ENCODE peak calls at places on chromosomes 16 and 17, in six cellular contexts. L is lung, I is BJ, R is K562, F is fibroblast of villous mesenchyme, V is SK-N-SH. B is an unnamed sample.

GRCh38 chr16:69495821-69496220 is 69.9 kb upstream of the NFAT5 start:
- DNase-seq in L (no peak), I (no peak), R (no peak), F (no peak), V (peak; percentile 82), B (no peak)

GRCh38 chr16:85984211-85984880 is 85.4 kb downstream of the IRF8 start:
- DNase-seq in L (no peak), I (no peak), R (no peak), F (no peak), V (no peak), B (no peak)

GRCh38 chr16:55055262-55055661 is 124.6 kb downstream of the IRX5 start:
- DNase-seq in L (no peak), I (no peak), R (no peak), F (no peak), V (no peak), B (no peak)

GRCh38 chr17:10261098-10261497 is 62.7 kb upstream of the GAS7 start:
- DNase-seq in L (no peak), I (no peak), R (no peak), F (no peak), V (no peak), B (no peak)

GRCh38 chr17:1649116-1649843 is 386 bp downstream of the RILP start:
- DNase-seq in L (peak; percentile 82), I (no peak), R (peak; percentile 72), F (peak; percentile 88), V (peak; percentile 92), B (peak; percentile 83)

GRCh38 chr17:83091257-83092141 is 12.1 kb downstream of the METRNL start:
- DNase-seq in L (peak; percentile 69), I (no peak), R (no peak), F (no peak), V (no peak), B (peak; percentile 51)

GRCh38 chr16:51542856-51543510 is 391.9 kb upstream of the SALL1 start:
- DNase-seq in L (no peak), I (no peak), R (no peak), F (no peak), V (peak; percentile 26), B (no peak)

GRCh38 chr16:19481291-19481690 is 40.6 kb downstream of the GDE1 start:
- DNase-seq in L (no peak), I (no peak), R (no peak), F (no peak), V (no peak), B (peak; percentile 9)

GRCh38 chr16:65809627-65810026 is 556.9 kb upstream of the CDH5 start:
- DNase-seq in L (no peak), I (no peak), R (no peak), F (no peak), V (no peak), B (no peak)

GRCh38 chr17:41627316-41628072 is 3.1 kb upstream of the KRT17 start:
- DNase-seq in L (no peak), I (no peak), R (no peak), F (no peak), V (no peak), B (no peak)

GRCh38 chr16:2874584-2875362 is 8.2 kb upstream of the FLYWCH2 start:
- DNase-seq in L (peak; percentile 79), I (no peak), R (peak; percentile 85), F (peak; percentile 78), V (peak; percentile 89), B (peak; percentile 75)

GRCh38 chr16:57475711-57476339 is 10.5 kb downstream of the DOK4 start:
- DNase-seq in L (no peak), I (no peak), R (peak; percentile 91), F (peak; percentile 30), V (peak; percentile 83), B (peak; percentile 18)

GRCh38 chr16:22326369-22326652 is 29.1 kb downstream of the POLR3E start:
- DNase-seq in L (no peak), I (no peak), R (no peak), F (no peak), V (no peak), B (no peak)

GRCh38 chr16:89700649-89701424 is 668 bp downstream of the SPATA2L start:
- DNase-seq in L (no peak), I (no peak), R (peak; percentile 48), F (peak; percentile 56), V (peak; percentile 74), B (no peak)

GRCh38 chr17:81832608-81833159 is 407 bp downstream of the MCRIP1 start:
- DNase-seq in L (no peak), I (no peak), R (peak; percentile 56), F (peak; percentile 27), V (peak; percentile 75), B (peak; percentile 21)

GRCh38 chr17:16273499-16273898 is 56.5 kb downstream of the PIGL start:
- DNase-seq in L (no peak), I (no peak), R (no peak), F (no peak), V (no peak), B (peak; percentile 88)

GRCh38 chr17:19610879-19611278 is 37.7 kb upstream of the ALDH3A2 start:
- DNase-seq in L (no peak), I (no peak), R (no peak), F (no peak), V (no peak), B (no peak)

GRCh38 chr17:38797828-38798227 is 1.5 kb downstream of the PIP4K2B start:
- DNase-seq in L (no peak), I (no peak), R (no peak), F (peak; percentile 7), V (no peak), B (no peak)

GRCh38 chr17:17812211-17813054 is 24.4 kb downstream of the SREBF1 start:
- DNase-seq in L (peak; percentile 72), I (no peak), R (peak; percentile 72), F (peak; percentile 75), V (peak; percentile 95), B (peak; percentile 70)

GRCh38 chr17:65297384-65297783 is 160.2 kb downstream of the RGS9 start:
- DNase-seq in L (no peak), I (no peak), R (no peak), F (peak; percentile 61), V (no peak), B (peak; percentile 85)

GRCh38 chr17:58331815-58332719 is 3.5 kb upstream of the TSPOAP1 start:
- DNase-seq in L (peak; percentile 74), I (no peak), R (peak; percentile 85), F (no peak), V (peak; percentile 36), B (no peak)

GRCh38 chr16:30046588-30046987 is 15.5 kb upstream of the TLCD3B start:
- DNase-seq in L (no peak), I (no peak), R (no peak), F (no peak), V (no peak), B (no peak)

GRCh38 chr17:43720311-43721060 is 38.1 kb downstream of the SOST start:
- DNase-seq in L (peak; percentile 82), I (no peak), R (peak; percentile 65), F (peak; percentile 52), V (peak; percentile 93), B (peak; percentile 48)

GRCh38 chr17:74740641-74741387 is 3.8 kb downstream of the RAB37 start:
- DNase-seq in L (no peak), I (no peak), R (no peak), F (no peak), V (no peak), B (no peak)

GRCh38 chr17:74742978-74743545 is 5.4 kb upstream of the NHERF1 start:
- DNase-seq in L (no peak), I (no peak), R (no peak), F (no peak), V (no peak), B (no peak)

GRCh38 chr17:74743755-74744154 is 4.7 kb upstream of the NHERF1 start:
- DNase-seq in L (no peak), I (no peak), R (no peak), F (no peak), V (no peak), B (no peak)

GRCh38 chr17:74744349-74744713 is 4.1 kb upstream of the NHERF1 start:
- DNase-seq in L (no peak), I (no peak), R (no peak), F (no peak), V (no peak), B (no peak)

DNA sequence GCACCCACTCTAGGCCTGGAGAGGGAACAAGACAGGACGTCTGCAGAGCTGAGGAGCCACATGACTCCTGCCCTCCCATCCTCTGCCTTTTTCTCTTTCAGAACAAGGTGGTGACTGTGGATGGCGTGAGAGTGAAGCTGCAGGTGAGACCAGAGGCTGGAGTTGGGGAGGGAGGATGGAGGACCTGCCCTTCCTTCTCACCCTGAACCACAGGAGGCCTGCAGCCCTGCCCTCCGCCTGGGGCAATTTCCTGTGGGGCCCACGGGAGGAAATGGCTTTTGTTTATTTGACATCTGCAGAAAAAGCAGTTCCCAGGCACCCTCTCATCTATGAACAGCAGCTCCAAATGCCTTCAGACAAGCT is 5.1 kb downstream of the RAB37 start:
- DNase-seq in L (no peak), I (no peak), R (no peak), F (no peak), V (no peak), B (no peak)
- H3K4me3 ChIP-seq in L (no peak overlapping the region), I (no peak overlapping the region), R (no peak overlapping the region), F (no peak overlapping the region), V (no peak overlapping the region), B (no peak overlapping the region)

GRCh38 chr17:72989074-72989610 is 103.3 kb downstream of the SLC39A11 start:
- DNase-seq in L (no peak), I (no peak), R (no peak), F (peak; percentile 59), V (no peak), B (no peak)

GRCh38 chr17:72984925-72985322 is 107.6 kb downstream of the SLC39A11 start:
- DNase-seq in L (no peak), I (no peak), R (no peak), F (no peak), V (no peak), B (no peak)

GRCh38 chr17:72985882-72986720 is 106.4 kb downstream of the SLC39A11 start:
- DNase-seq in L (peak; percentile 58), I (no peak), R (peak; percentile 82), F (peak; percentile 75), V (peak; percentile 85), B (peak; percentile 81)

GRCh38 chr17:72987166-72987565 is 105.3 kb downstream of the SLC39A11 start:
- DNase-seq in L (no peak), I (no peak), R (no peak), F (no peak), V (no peak), B (no peak)

DNA sequence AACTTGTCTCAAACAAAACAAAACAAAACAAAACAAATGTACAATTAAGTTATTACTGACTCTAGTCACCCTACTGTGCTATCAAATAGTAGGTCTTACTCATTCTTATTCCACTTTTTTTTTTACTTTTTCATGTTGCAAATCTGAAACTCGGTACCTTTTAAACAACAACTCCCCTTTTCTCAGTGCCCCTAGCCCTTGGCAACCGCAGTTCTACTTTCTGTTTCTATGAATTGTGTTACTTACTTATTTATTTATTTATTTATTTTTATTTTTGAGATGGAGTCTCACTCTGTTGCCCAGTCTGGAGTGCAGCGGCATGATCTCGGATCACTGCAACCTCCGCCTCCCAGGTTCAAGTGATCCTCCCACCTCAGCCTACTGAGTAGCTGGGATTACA is 104.0 kb downstream of the SLC39A11 start:
- DNase-seq in L (no peak), I (no peak), R (no peak), F (no peak), V (no peak), B (no peak)
- TF ChIP-seq CTCF in L (no peak), I (no peak), R (no peak), F (no peak), V (no peak), B (no peak)

GRCh38 chr17:29677139-29677834 is 54.6 kb upstream of the CORO6 start:
- DNase-seq in L (no peak), I (no peak), R (no peak), F (peak; percentile 56), V (no peak), B (peak; percentile 83)
- H3K4me3 ChIP-seq in L (no peak overlapping the region), I (no peak overlapping the region), R (no peak overlapping the region), F (no peak overlapping the region), V (no peak overlapping the region), B (no peak overlapping the region)

GRCh38 chr17:61411114-61411943 is 11.7 kb downstream of the TBX2 start:
- DNase-seq in L (no peak), I (no peak), R (no peak), F (peak; percentile 80), V (peak; percentile 79), B (peak; percentile 76)
- TF ChIP-seq CTCF in L (no peak), I (peak; percentile 43), R (no peak), F (peak; percentile 12), V (peak; percentile 34), B (peak; percentile 21)

B was measured in fibroblast of mammary gland.